ENCODE peak calls at places on chromosomes 11 and 22, in six cellular contexts. One of them, this sample, is unnamed.

GRCh38 chr11:110345756-110346155 is 49.3 kb upstream of the RDX start:
- DNase-seq in BJ: no peak
- DNase-seq in CD4-positive, alpha-beta T cell: no peak
- DNase-seq in B cell: no peak
- DNase-seq in prostate gland: no peak
- DNase-seq in brain microvascular endothelial cell: no peak
- DNase-seq in this sample: no peak

GRCh38 chr11:67301313-67301921 is 1.9 kb upstream of the SSH3 start:
- DNase-seq in BJ: no peak
- DNase-seq in CD4-positive, alpha-beta T cell: no peak
- DNase-seq in B cell: no peak
- DNase-seq in prostate gland: no peak
- DNase-seq in brain microvascular endothelial cell: no peak
- DNase-seq in this sample: no peak

GRCh38 chr11:64317961-64318693 is at the start of gene PRDX5:
- DNase-seq in BJ: peak
- DNase-seq in CD4-positive, alpha-beta T cell: peak
- DNase-seq in B cell: peak
- DNase-seq in prostate gland: peak
- DNase-seq in brain microvascular endothelial cell: peak
- DNase-seq in this sample: peak

GRCh38 chr11:99773646-99774045 is 752.9 kb downstream of the CNTN5 start:
- DNase-seq in BJ: no peak
- DNase-seq in CD4-positive, alpha-beta T cell: no peak
- DNase-seq in B cell: no peak
- DNase-seq in prostate gland: no peak
- DNase-seq in brain microvascular endothelial cell: peak
- DNase-seq in this sample: no peak

GRCh38 chr11:102940714-102941588 is 14.6 kb downstream of the MMP13 start:
- DNase-seq in BJ: peak
- DNase-seq in CD4-positive, alpha-beta T cell: no peak
- DNase-seq in B cell: peak
- DNase-seq in prostate gland: peak
- DNase-seq in brain microvascular endothelial cell: peak
- DNase-seq in this sample: peak

GRCh38 chr11:110367571-110367970 is 62.2 kb upstream of the FDX1 start:
- DNase-seq in BJ: no peak
- DNase-seq in CD4-positive, alpha-beta T cell: no peak
- DNase-seq in B cell: no peak
- DNase-seq in prostate gland: no peak
- DNase-seq in brain microvascular endothelial cell: no peak
- DNase-seq in this sample: no peak

GRCh38 chr11:33691051-33691864 is 9.4 kb downstream of the C11orf91 start:
- DNase-seq in BJ: no peak
- DNase-seq in CD4-positive, alpha-beta T cell: no peak
- DNase-seq in B cell: no peak
- DNase-seq in prostate gland: no peak
- DNase-seq in brain microvascular endothelial cell: no peak
- DNase-seq in this sample: no peak

GRCh38 chr22:30288414-30289125 is 735 bp downstream of the CASTOR1 start:
- DNase-seq in BJ: no peak
- DNase-seq in CD4-positive, alpha-beta T cell: no peak
- DNase-seq in B cell: no peak
- DNase-seq in prostate gland: no peak
- DNase-seq in brain microvascular endothelial cell: no peak
- DNase-seq in this sample: no peak

GRCh38 chr11:575324-575995 is 810 bp upstream of the PHRF1 start:
- DNase-seq in BJ: no peak
- DNase-seq in CD4-positive, alpha-beta T cell: no peak
- DNase-seq in B cell: no peak
- DNase-seq in prostate gland: no peak
- DNase-seq in brain microvascular endothelial cell: no peak
- DNase-seq in this sample: no peak

GRCh38 chr22:43825651-43826050 is 13.5 kb upstream of the EFCAB6 start:
- DNase-seq in BJ: no peak
- DNase-seq in CD4-positive, alpha-beta T cell: no peak
- DNase-seq in B cell: no peak
- DNase-seq in prostate gland: no peak
- DNase-seq in brain microvascular endothelial cell: no peak
- DNase-seq in this sample: no peak

GRCh38 chr22:40123387-40123786 is 54.3 kb upstream of the TNRC6B start:
- DNase-seq in BJ: no peak
- DNase-seq in CD4-positive, alpha-beta T cell: no peak
- DNase-seq in B cell: no peak
- DNase-seq in prostate gland: no peak
- DNase-seq in brain microvascular endothelial cell: no peak
- DNase-seq in this sample: no peak

GRCh38 chr11:121870202-121871045 is 245.6 kb downstream of the BLID start:
- DNase-seq in BJ: no peak
- DNase-seq in CD4-positive, alpha-beta T cell: no peak
- DNase-seq in B cell: no peak
- DNase-seq in prostate gland: no peak
- DNase-seq in brain microvascular endothelial cell: no peak
- DNase-seq in this sample: no peak

GRCh38 chr11:131907371-131907770 is 537.0 kb downstream of the NTM start:
- DNase-seq in BJ: no peak
- DNase-seq in CD4-positive, alpha-beta T cell: no peak
- DNase-seq in B cell: no peak
- DNase-seq in prostate gland: no peak
- DNase-seq in brain microvascular endothelial cell: no peak
- DNase-seq in this sample: no peak

GRCh38 chr22:29917052-29917902 is 34.3 kb downstream of the MTMR3 start:
- DNase-seq in BJ: no peak
- DNase-seq in CD4-positive, alpha-beta T cell: no peak
- DNase-seq in B cell: no peak
- DNase-seq in prostate gland: no peak
- DNase-seq in brain microvascular endothelial cell: no peak
- DNase-seq in this sample: no peak

GRCh38 chr11:111913997-111914396 is 1.5 kb downstream of the HSPB2 start:
- DNase-seq in BJ: peak
- DNase-seq in CD4-positive, alpha-beta T cell: no peak
- DNase-seq in B cell: no peak
- DNase-seq in prostate gland: no peak
- DNase-seq in brain microvascular endothelial cell: peak
- DNase-seq in this sample: no peak

GRCh38 chr11:104291646-104292045 is 127.7 kb upstream of the PDGFD start:
- DNase-seq in BJ: no peak
- DNase-seq in CD4-positive, alpha-beta T cell: no peak
- DNase-seq in B cell: no peak
- DNase-seq in prostate gland: no peak
- DNase-seq in brain microvascular endothelial cell: no peak
- DNase-seq in this sample: no peak

GRCh38 chr11:125063429-125064043 is 431 bp downstream of the SLC37A2 start:
- DNase-seq in BJ: no peak
- DNase-seq in CD4-positive, alpha-beta T cell: no peak
- DNase-seq in B cell: no peak
- DNase-seq in prostate gland: no peak
- DNase-seq in brain microvascular endothelial cell: no peak
- DNase-seq in this sample: no peak

GRCh38 chr22:43449205-43449830 is 37.5 kb downstream of the MPPED1 start:
- DNase-seq in BJ: no peak
- DNase-seq in CD4-positive, alpha-beta T cell: no peak
- DNase-seq in B cell: no peak
- DNase-seq in prostate gland: no peak
- DNase-seq in brain microvascular endothelial cell: no peak
- DNase-seq in this sample: no peak

GRCh38 chr11:75582935-75583709 is 21.1 kb downstream of the SERPINH1 start:
- DNase-seq in BJ: no peak
- DNase-seq in CD4-positive, alpha-beta T cell: peak
- DNase-seq in B cell: peak
- DNase-seq in prostate gland: no peak
- DNase-seq in brain microvascular endothelial cell: peak
- DNase-seq in this sample: peak

GRCh38 chr11:15800121-15800800 is 556.1 kb downstream of the SOX6 start:
- DNase-seq in BJ: no peak
- DNase-seq in CD4-positive, alpha-beta T cell: no peak
- DNase-seq in B cell: no peak
- DNase-seq in prostate gland: no peak
- DNase-seq in brain microvascular endothelial cell: peak
- DNase-seq in this sample: peak

GRCh38 chr11:15053201-15053685 is 20.1 kb upstream of the CALCB start:
- DNase-seq in BJ: no peak
- DNase-seq in CD4-positive, alpha-beta T cell: no peak
- DNase-seq in B cell: no peak
- DNase-seq in prostate gland: no peak
- DNase-seq in brain microvascular endothelial cell: no peak
- DNase-seq in this sample: peak

GRCh38 chr11:121482231-121483129 is 29.7 kb upstream of the SORL1-AS1 start:
- DNase-seq in BJ: no peak
- DNase-seq in CD4-positive, alpha-beta T cell: peak
- DNase-seq in B cell: peak
- DNase-seq in prostate gland: no peak
- DNase-seq in brain microvascular endothelial cell: no peak
- DNase-seq in this sample: peak

DNA sequence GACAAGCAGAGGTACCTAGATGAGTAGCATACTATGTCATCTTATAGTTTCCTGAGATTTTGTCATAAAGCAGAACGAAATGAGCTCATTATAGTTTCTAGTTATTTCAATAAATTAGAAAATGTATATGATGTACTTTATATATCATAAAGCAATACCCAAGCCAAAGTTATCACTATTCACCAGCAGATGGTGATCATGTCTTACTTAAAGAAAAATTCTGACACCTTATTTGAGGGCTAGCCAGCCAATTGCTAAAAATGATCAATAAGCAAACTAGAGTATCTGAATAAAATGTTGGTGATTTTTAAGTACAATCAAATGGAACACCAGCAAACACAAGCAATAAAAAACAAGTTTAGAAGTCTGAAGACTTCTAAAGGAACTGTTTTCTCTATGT is 44.1 kb downstream of the RSF1 start:
- DNase-seq in BJ: no peak
- DNase-seq in CD4-positive, alpha-beta T cell: no peak
- DNase-seq in B cell: no peak
- DNase-seq in prostate gland: no peak
- DNase-seq in brain microvascular endothelial cell: no peak
- DNase-seq in this sample: no peak
- TF ChIP-seq CTCF in BJ: peak
- TF ChIP-seq CTCF in CD4-positive, alpha-beta T cell: no peak
- TF ChIP-seq CTCF in B cell: peak
- TF ChIP-seq CTCF in prostate gland: peak
- TF ChIP-seq CTCF in brain microvascular endothelial cell: peak
- TF ChIP-seq CTCF in this sample: peak

GRCh38 chr11:95268386-95268785 is 37.4 kb upstream of the SESN3 start:
- DNase-seq in BJ: no peak
- DNase-seq in CD4-positive, alpha-beta T cell: no peak
- DNase-seq in B cell: no peak
- DNase-seq in prostate gland: no peak
- DNase-seq in brain microvascular endothelial cell: no peak
- DNase-seq in this sample: no peak
- TF ChIP-seq CTCF in BJ: no peak
- TF ChIP-seq CTCF in CD4-positive, alpha-beta T cell: no peak
- TF ChIP-seq CTCF in B cell: no peak
- TF ChIP-seq CTCF in prostate gland: no peak
- TF ChIP-seq CTCF in brain microvascular endothelial cell: no peak
- TF ChIP-seq CTCF in this sample: no peak

GRCh38 chr11:7281083-7281482 is 29.4 kb downstream of the SYT9 start:
- DNase-seq in BJ: no peak
- DNase-seq in CD4-positive, alpha-beta T cell: no peak
- DNase-seq in B cell: no peak
- DNase-seq in prostate gland: no peak
- DNase-seq in brain microvascular endothelial cell: no peak
- DNase-seq in this sample: no peak

GRCh38 chr11:7279676-7280075 is 28.0 kb downstream of the SYT9 start:
- DNase-seq in BJ: no peak
- DNase-seq in CD4-positive, alpha-beta T cell: no peak
- DNase-seq in B cell: no peak
- DNase-seq in prostate gland: no peak
- DNase-seq in brain microvascular endothelial cell: no peak
- DNase-seq in this sample: no peak

GRCh38 chr11:7275133-7275532 is 23.4 kb downstream of the SYT9 start:
- DNase-seq in BJ: no peak
- DNase-seq in CD4-positive, alpha-beta T cell: no peak
- DNase-seq in B cell: no peak
- DNase-seq in prostate gland: no peak
- DNase-seq in brain microvascular endothelial cell: no peak
- DNase-seq in this sample: no peak

GRCh38 chr11:7278314-7278917 is 26.7 kb downstream of the SYT9 start:
- DNase-seq in BJ: no peak
- DNase-seq in CD4-positive, alpha-beta T cell: no peak
- DNase-seq in B cell: no peak
- DNase-seq in prostate gland: no peak
- DNase-seq in brain microvascular endothelial cell: peak
- DNase-seq in this sample: peak
- TF ChIP-seq CTCF in BJ: peak
- TF ChIP-seq CTCF in CD4-positive, alpha-beta T cell: peak
- TF ChIP-seq CTCF in B cell: peak
- TF ChIP-seq CTCF in prostate gland: peak
- TF ChIP-seq CTCF in brain microvascular endothelial cell: peak
- TF ChIP-seq CTCF in this sample: peak

DNA sequence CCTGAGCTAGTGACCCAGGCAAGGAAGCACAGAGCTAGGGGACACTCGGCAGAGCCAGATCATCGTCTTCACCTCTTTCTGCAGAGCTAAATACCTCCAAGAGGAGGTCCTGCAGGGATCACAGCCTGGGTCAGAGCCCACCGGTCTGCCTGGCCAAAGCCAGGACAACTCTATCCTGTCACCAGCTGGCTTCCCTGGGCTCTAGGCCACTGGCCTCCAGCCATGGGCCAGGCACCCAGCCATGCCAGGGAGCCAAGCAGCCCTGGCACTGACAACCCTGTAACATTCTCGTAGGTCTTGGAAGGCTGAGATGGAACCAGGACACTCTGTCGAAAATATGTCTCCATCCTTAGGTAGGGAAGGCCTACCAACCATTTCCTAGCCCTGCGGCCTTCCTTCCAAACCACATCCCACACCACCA is 270.1 kb downstream of the BUD13 start:
- DNase-seq in BJ: no peak
- DNase-seq in CD4-positive, alpha-beta T cell: no peak
- DNase-seq in B cell: no peak
- DNase-seq in prostate gland: no peak
- DNase-seq in brain microvascular endothelial cell: no peak
- DNase-seq in this sample: no peak
- TF ChIP-seq CTCF in BJ: no peak
- TF ChIP-seq CTCF in CD4-positive, alpha-beta T cell: no peak
- TF ChIP-seq CTCF in B cell: no peak
- TF ChIP-seq CTCF in prostate gland: no peak
- TF ChIP-seq CTCF in brain microvascular endothelial cell: no peak
- TF ChIP-seq CTCF in this sample: no peak